ENCODE peak calls at places on chromosomes 3 and 15, in eight cellular contexts. One of them, this sample, is unnamed.

GRCh38 chr3:42849017-42849416 is 26.7 kb downstream of the CYP8B1 start:
- DNase-seq in SK-N-SH: no peak
- DNase-seq in body of pancreas: no peak
- DNase-seq in GM20000: no peak
- DNase-seq in K562: no peak
- DNase-seq in foreskin fibroblast: no peak
- DNase-seq in psoas muscle: no peak
- DNase-seq in spleen: no peak
- DNase-seq in this sample: no peak

GRCh38 chr3:95154775-95155174 is 1091.9 kb downstream of the NSUN3 start:
- DNase-seq in K562: no peak
- DNase-seq in spleen: no peak
- DNase-seq in psoas muscle: no peak
- DNase-seq in foreskin fibroblast: no peak
- DNase-seq in GM20000: no peak
- DNase-seq in body of pancreas: no peak
- DNase-seq in SK-N-SH: no peak
- DNase-seq in this sample: no peak

GRCh38 chr3:106339551-106339950 is 470.7 kb upstream of the CBLB start:
- DNase-seq in psoas muscle: no peak
- DNase-seq in body of pancreas: no peak
- DNase-seq in GM20000: no peak
- DNase-seq in foreskin fibroblast: no peak
- DNase-seq in K562: no peak
- DNase-seq in spleen: no peak
- DNase-seq in SK-N-SH: no peak
- DNase-seq in this sample: no peak

GRCh38 chr15:65613365-65613764 is 2.4 kb upstream of the INTS14 start:
- DNase-seq in psoas muscle: no peak
- DNase-seq in K562: no peak
- DNase-seq in SK-N-SH: no peak
- DNase-seq in body of pancreas: no peak
- DNase-seq in foreskin fibroblast: no peak
- DNase-seq in GM20000: no peak
- DNase-seq in spleen: no peak
- DNase-seq in this sample: no peak

GRCh38 chr15:58703610-58704009 is 45.9 kb downstream of the ADAM10 start:
- DNase-seq in spleen: no peak
- DNase-seq in foreskin fibroblast: no peak
- DNase-seq in psoas muscle: no peak
- DNase-seq in GM20000: no peak
- DNase-seq in body of pancreas: no peak
- DNase-seq in K562: no peak
- DNase-seq in SK-N-SH: no peak
- DNase-seq in this sample: no peak

GRCh38 chr15:99983894-99984293 is 250.7 kb upstream of the LYSMD4 start:
- DNase-seq in spleen: no peak
- DNase-seq in SK-N-SH: no peak
- DNase-seq in body of pancreas: no peak
- DNase-seq in GM20000: no peak
- DNase-seq in foreskin fibroblast: no peak
- DNase-seq in K562: no peak
- DNase-seq in psoas muscle: peak
- DNase-seq in this sample: no peak

GRCh38 chr3:123688241-123688747 is 103.4 kb upstream of the HACD2 start:
- DNase-seq in foreskin fibroblast: peak
- DNase-seq in spleen: no peak
- DNase-seq in body of pancreas: no peak
- DNase-seq in K562: no peak
- DNase-seq in psoas muscle: no peak
- DNase-seq in SK-N-SH: no peak
- DNase-seq in GM20000: no peak
- DNase-seq in this sample: no peak

GRCh38 chr15:30882861-30883433 is 20.8 kb upstream of the FAN1 start:
- DNase-seq in foreskin fibroblast: no peak
- DNase-seq in body of pancreas: no peak
- DNase-seq in GM20000: no peak
- DNase-seq in psoas muscle: no peak
- DNase-seq in SK-N-SH: no peak
- DNase-seq in K562: no peak
- DNase-seq in spleen: no peak
- DNase-seq in this sample: no peak

GRCh38 chr3:174408310-174408709 is 450.8 kb upstream of the NAALADL2 start:
- DNase-seq in body of pancreas: no peak
- DNase-seq in foreskin fibroblast: peak
- DNase-seq in K562: no peak
- DNase-seq in psoas muscle: peak
- DNase-seq in SK-N-SH: no peak
- DNase-seq in spleen: no peak
- DNase-seq in GM20000: no peak
- DNase-seq in this sample: no peak

GRCh38 chr3:163261056-163261455 is 1764.4 kb downstream of the OTOL1 start:
- DNase-seq in foreskin fibroblast: no peak
- DNase-seq in body of pancreas: no peak
- DNase-seq in SK-N-SH: no peak
- DNase-seq in spleen: no peak
- DNase-seq in psoas muscle: no peak
- DNase-seq in K562: no peak
- DNase-seq in GM20000: no peak
- DNase-seq in this sample: no peak

GRCh38 chr3:189137416-189137815 is 34.4 kb upstream of the TPRG1 start:
- DNase-seq in psoas muscle: no peak
- DNase-seq in K562: no peak
- DNase-seq in foreskin fibroblast: no peak
- DNase-seq in spleen: no peak
- DNase-seq in SK-N-SH: no peak
- DNase-seq in body of pancreas: no peak
- DNase-seq in GM20000: no peak
- DNase-seq in this sample: no peak

GRCh38 chr3:123749716-123750115 is 134.4 kb downstream of the MYLK start:
- DNase-seq in body of pancreas: no peak
- DNase-seq in foreskin fibroblast: peak
- DNase-seq in spleen: no peak
- DNase-seq in GM20000: no peak
- DNase-seq in SK-N-SH: no peak
- DNase-seq in psoas muscle: no peak
- DNase-seq in K562: no peak
- DNase-seq in this sample: no peak

GRCh38 chr15:81909229-81910087 is 136.4 kb downstream of the MEX3B start:
- DNase-seq in SK-N-SH: peak
- DNase-seq in K562: no peak
- DNase-seq in body of pancreas: no peak
- DNase-seq in GM20000: no peak
- DNase-seq in psoas muscle: no peak
- DNase-seq in spleen: no peak
- DNase-seq in foreskin fibroblast: no peak
- DNase-seq in this sample: no peak

GRCh38 chr3:12420393-12420792 is 63.9 kb upstream of the TSEN2 start:
- DNase-seq in psoas muscle: no peak
- DNase-seq in foreskin fibroblast: no peak
- DNase-seq in K562: no peak
- DNase-seq in spleen: no peak
- DNase-seq in GM20000: no peak
- DNase-seq in SK-N-SH: no peak
- DNase-seq in body of pancreas: no peak
- DNase-seq in this sample: no peak

GRCh38 chr3:184155644-184156521 is 706 bp downstream of the DVL3 start:
- DNase-seq in SK-N-SH: peak
- DNase-seq in spleen: peak
- DNase-seq in K562: peak
- DNase-seq in GM20000: peak
- DNase-seq in foreskin fibroblast: no peak
- DNase-seq in body of pancreas: peak
- DNase-seq in psoas muscle: no peak
- DNase-seq in this sample: no peak

GRCh38 chr15:38685686-38686339 is 121.2 kb upstream of the RASGRP1 start:
- DNase-seq in GM20000: no peak
- DNase-seq in spleen: no peak
- DNase-seq in K562: no peak
- DNase-seq in body of pancreas: no peak
- DNase-seq in psoas muscle: no peak
- DNase-seq in SK-N-SH: no peak
- DNase-seq in foreskin fibroblast: no peak
- DNase-seq in this sample: no peak

GRCh38 chr3:51637941-51638471 is 33.0 kb upstream of the TEX264 start:
- DNase-seq in SK-N-SH: peak
- DNase-seq in body of pancreas: peak
- DNase-seq in spleen: no peak
- DNase-seq in K562: peak
- DNase-seq in psoas muscle: no peak
- DNase-seq in foreskin fibroblast: peak
- DNase-seq in GM20000: peak
- DNase-seq in this sample: no peak

GRCh38 chr3:155535098-155535497 is 209.8 kb downstream of the PLCH1 start:
- DNase-seq in foreskin fibroblast: no peak
- DNase-seq in K562: no peak
- DNase-seq in GM20000: no peak
- DNase-seq in SK-N-SH: no peak
- DNase-seq in body of pancreas: no peak
- DNase-seq in psoas muscle: no peak
- DNase-seq in spleen: no peak
- DNase-seq in this sample: no peak

GRCh38 chr15:40957581-40958051 is 4.3 kb downstream of the CHAC1 start:
- DNase-seq in GM20000: no peak
- DNase-seq in SK-N-SH: peak
- DNase-seq in body of pancreas: peak
- DNase-seq in spleen: peak
- DNase-seq in foreskin fibroblast: no peak
- DNase-seq in K562: no peak
- DNase-seq in psoas muscle: peak
- DNase-seq in this sample: no peak

GRCh38 chr3:53940651-53941050 is 49.0 kb upstream of the SELENOK start:
- DNase-seq in K562: no peak
- DNase-seq in SK-N-SH: no peak
- DNase-seq in foreskin fibroblast: no peak
- DNase-seq in psoas muscle: no peak
- DNase-seq in body of pancreas: no peak
- DNase-seq in GM20000: no peak
- DNase-seq in spleen: no peak
- DNase-seq in this sample: no peak

DNA sequence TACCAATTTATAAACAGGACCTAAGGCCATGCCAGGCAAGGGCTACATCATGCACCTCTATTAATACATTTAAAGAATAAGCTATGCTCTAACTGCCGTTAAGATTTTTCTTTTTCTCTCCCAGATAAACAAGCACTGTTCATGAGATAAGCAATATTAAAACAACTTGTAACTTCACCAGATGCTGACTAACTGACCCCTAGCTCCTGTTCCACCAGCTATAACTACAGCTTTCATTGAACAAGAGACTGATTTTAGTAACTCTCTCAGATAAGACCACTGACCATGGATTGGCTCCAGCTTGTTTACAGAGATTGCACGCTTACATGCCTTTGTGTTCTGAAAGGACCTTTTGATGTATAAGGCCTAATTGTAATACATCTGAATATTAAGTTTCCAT is 540.7 kb upstream of the NECTIN3 start:
- DNase-seq in K562: no peak
- DNase-seq in body of pancreas: no peak
- DNase-seq in foreskin fibroblast: no peak
- DNase-seq in SK-N-SH: no peak
- DNase-seq in psoas muscle: no peak
- DNase-seq in spleen: no peak
- DNase-seq in GM20000: no peak
- DNase-seq in this sample: no peak
- TF ChIP-seq CTCF in K562: no peak
- TF ChIP-seq CTCF in body of pancreas: no peak
- TF ChIP-seq CTCF in foreskin fibroblast: no peak
- TF ChIP-seq CTCF in SK-N-SH: no peak
- TF ChIP-seq CTCF in psoas muscle: no peak
- TF ChIP-seq CTCF in spleen: no peak
- TF ChIP-seq CTCF in GM20000: no peak
- TF ChIP-seq CTCF in this sample: no peak

GRCh38 chr3:164812042-164812441 is 266.3 kb downstream of the SI start:
- DNase-seq in SK-N-SH: no peak
- DNase-seq in body of pancreas: no peak
- DNase-seq in GM20000: no peak
- DNase-seq in foreskin fibroblast: no peak
- DNase-seq in spleen: no peak
- DNase-seq in K562: no peak
- DNase-seq in psoas muscle: no peak
- DNase-seq in this sample: no peak

GRCh38 chr3:164806188-164806587 is 272.1 kb downstream of the SI start:
- DNase-seq in spleen: no peak
- DNase-seq in foreskin fibroblast: no peak
- DNase-seq in body of pancreas: peak
- DNase-seq in psoas muscle: no peak
- DNase-seq in SK-N-SH: no peak
- DNase-seq in GM20000: no peak
- DNase-seq in K562: no peak
- DNase-seq in this sample: no peak
- TF ChIP-seq CTCF in spleen: no peak
- TF ChIP-seq CTCF in foreskin fibroblast: no peak
- TF ChIP-seq CTCF in body of pancreas: peak
- TF ChIP-seq CTCF in psoas muscle: no peak
- TF ChIP-seq CTCF in SK-N-SH: no peak
- TF ChIP-seq CTCF in GM20000: no peak
- TF ChIP-seq CTCF in K562: no peak
- TF ChIP-seq CTCF in this sample: peak

GRCh38 chr15:68197170-68197492 is 8.0 kb downstream of the CALML4 start:
- DNase-seq in psoas muscle: no peak
- DNase-seq in GM20000: no peak
- DNase-seq in spleen: no peak
- DNase-seq in SK-N-SH: no peak
- DNase-seq in foreskin fibroblast: no peak
- DNase-seq in body of pancreas: no peak
- DNase-seq in K562: no peak
- DNase-seq in this sample: no peak

GRCh38 chr15:68192804-68193521 is 12.2 kb downstream of the CALML4 start:
- DNase-seq in body of pancreas: no peak
- DNase-seq in foreskin fibroblast: no peak
- DNase-seq in SK-N-SH: no peak
- DNase-seq in K562: no peak
- DNase-seq in GM20000: no peak
- DNase-seq in psoas muscle: peak
- DNase-seq in spleen: no peak
- DNase-seq in this sample: no peak

GRCh38 chr15:68197661-68198437 is 7.3 kb downstream of the CALML4 start:
- DNase-seq in body of pancreas: no peak
- DNase-seq in psoas muscle: no peak
- DNase-seq in foreskin fibroblast: no peak
- DNase-seq in spleen: no peak
- DNase-seq in SK-N-SH: peak
- DNase-seq in K562: peak
- DNase-seq in GM20000: no peak
- DNase-seq in this sample: no peak

GRCh38 chr15:68196445-68197169 is 8.5 kb downstream of the CALML4 start:
- DNase-seq in psoas muscle: no peak
- DNase-seq in foreskin fibroblast: no peak
- DNase-seq in body of pancreas: no peak
- DNase-seq in spleen: no peak
- DNase-seq in K562: no peak
- DNase-seq in GM20000: no peak
- DNase-seq in SK-N-SH: peak
- DNase-seq in this sample: no peak

GRCh38 chr15:68195336-68196112 is 9.6 kb downstream of the CALML4 start:
- DNase-seq in spleen: no peak
- DNase-seq in foreskin fibroblast: no peak
- DNase-seq in GM20000: no peak
- DNase-seq in SK-N-SH: peak
- DNase-seq in psoas muscle: no peak
- DNase-seq in body of pancreas: no peak
- DNase-seq in K562: no peak
- DNase-seq in this sample: no peak
- TF ChIP-seq CTCF in spleen: no peak
- TF ChIP-seq CTCF in foreskin fibroblast: no peak
- TF ChIP-seq CTCF in GM20000: no peak
- TF ChIP-seq CTCF in SK-N-SH: no peak
- TF ChIP-seq CTCF in psoas muscle: no peak
- TF ChIP-seq CTCF in body of pancreas: no peak
- TF ChIP-seq CTCF in K562: peak
- TF ChIP-seq CTCF in this sample: no peak

GRCh38 chr3:126737527-126737926 is 33.5 kb downstream of the CHCHD6 start:
- DNase-seq in SK-N-SH: no peak
- DNase-seq in spleen: no peak
- DNase-seq in K562: peak
- DNase-seq in foreskin fibroblast: no peak
- DNase-seq in psoas muscle: no peak
- DNase-seq in GM20000: no peak
- DNase-seq in body of pancreas: no peak
- DNase-seq in this sample: no peak
- TF ChIP-seq CTCF in SK-N-SH: peak
- TF ChIP-seq CTCF in spleen: no peak
- TF ChIP-seq CTCF in K562: peak
- TF ChIP-seq CTCF in foreskin fibroblast: no peak
- TF ChIP-seq CTCF in psoas muscle: no peak
- TF ChIP-seq CTCF in GM20000: no peak
- TF ChIP-seq CTCF in body of pancreas: no peak
- TF ChIP-seq CTCF in this sample: peak

This sample was measured in chondrocyte.